ENCODE peak calls at places on chromosome 13, in nine cellular contexts. J, Z, I, N, R, U, W, K and G are unnamed samples.

GRCh38 chr13:110714798-110715394 is 1.4 kb downstream of the ING1 start:
- DNase-seq in R (no peak), N (peak), U (peak), Z (peak), K (no peak), W (no peak), I (peak), J (no peak), G (no peak)

GRCh38 chr13:84446972-84447700 is 564.9 kb upstream of the SLITRK1 start:
- DNase-seq in K (no peak), N (no peak), W (peak), R (no peak), U (no peak), J (no peak), Z (no peak), I (peak), G (no peak)

GRCh38 chr13:36302289-36302688 is 4.7 kb upstream of the CCDC169 start:
- DNase-seq in W (no peak), J (no peak), Z (no peak), I (no peak), R (no peak), U (no peak), K (no peak), N (no peak), G (no peak)

GRCh38 chr13:44271915-44272341 is 101.7 kb upstream of the SERP2 start:
- DNase-seq in Z (no peak), I (no peak), W (no peak), N (no peak), U (peak), R (no peak), K (no peak), J (no peak), G (no peak)

GRCh38 chr13:87678353-87678752 is 7.2 kb downstream of the SLITRK5 start:
- DNase-seq in R (no peak), I (no peak), N (no peak), J (no peak), K (no peak), Z (no peak), W (no peak), U (no peak), G (no peak)

GRCh38 chr13:34256236-34256635 is 438.3 kb downstream of the RFC3 start:
- DNase-seq in R (no peak), Z (no peak), I (no peak), J (no peak), K (no peak), N (no peak), W (no peak), U (no peak), G (no peak)

GRCh38 chr13:45446181-45446580 is 18.6 kb upstream of the COG3 start:
- DNase-seq in N (no peak), K (no peak), R (no peak), U (no peak), Z (no peak), I (no peak), W (peak), J (no peak), G (no peak)

GRCh38 chr13:75405976-75406703 is 75.8 kb downstream of the TBC1D4 start:
- DNase-seq in N (no peak), Z (no peak), K (no peak), W (peak), R (no peak), U (no peak), J (no peak), I (peak), G (no peak)

GRCh38 chr13:35475131-35475959 is 1.1 kb downstream of the MAB21L1 start:
- DNase-seq in R (no peak), Z (no peak), I (peak), U (peak), J (no peak), N (no peak), K (no peak), W (no peak), G (no peak)

GRCh38 chr13:29906432-29907011 is 56.1 kb upstream of the UBL3 start:
- DNase-seq in K (no peak), U (no peak), Z (no peak), N (no peak), R (no peak), I (no peak), J (no peak), W (no peak), G (no peak)

GRCh38 chr13:58960909-58961308 is 1202.8 kb downstream of the DIAPH3 start:
- DNase-seq in N (no peak), J (no peak), K (no peak), W (no peak), U (no peak), I (peak), R (no peak), Z (no peak), G (no peak)

GRCh38 chr13:98650376-98651107 is 73.6 kb upstream of the STK24 start:
- DNase-seq in W (no peak), I (no peak), U (no peak), R (no peak), J (no peak), Z (no peak), N (no peak), K (no peak), G (no peak)

GRCh38 chr13:65461590-65461989 is 1768.5 kb downstream of the PCDH9 start:
- DNase-seq in U (no peak), J (no peak), R (no peak), Z (no peak), N (no peak), I (peak), W (no peak), K (no peak), G (no peak)

GRCh38 chr13:75489502-75490263 is 7.7 kb upstream of the TBC1D4 start:
- DNase-seq in N (no peak), Z (no peak), W (peak), I (peak), K (no peak), R (no peak), J (no peak), U (no peak), G (peak)

GRCh38 chr13:73220966-73221720 is 162.3 kb downstream of the KLF5 start:
- DNase-seq in K (no peak), W (no peak), R (no peak), U (no peak), I (no peak), N (no peak), J (no peak), Z (no peak), G (no peak)

GRCh38 chr13:45966715-45967114 is 85.8 kb downstream of the ZC3H13 start:
- DNase-seq in R (no peak), Z (no peak), K (no peak), I (no peak), J (no peak), W (no peak), U (no peak), N (no peak), G (no peak)